ENCODE peak calls at places on chromosome 13, in eight cellular contexts. O is Caco-2; G is activated naive CD8-positive, alpha-beta T cell treated with anti-CD3 and anti-CD28 coated beads, Interleukin-2, amount 10 ng/mL, durations not matched to agents 7 days and 5 days; E is stimulated activated CD4-positive, alpha-beta T cell treated with anti-CD3 and anti-CD28 coated beads, Interleukin-4, amount 100 ng/mL, for 24 hours; U is activated CD4-positive, alpha-beta T cell treated with anti-CD3 and anti-CD28 coated beads, Interleukin-2, amount 50 U/mL, for 24 hours; Y is ELR; R is stromal cell of bone marrow; Z is T-helper 2 cell. B is an unnamed sample.

GRCh38 chr13:48400820-48401219 is 12.1 kb downstream of the LPAR6 start:
- DNase-seq in O (peak; percentile 1), Y (peak; percentile 81), G (no peak), R (peak; percentile 76), E (no peak), Z (peak; percentile 59), U (no peak), B (peak; percentile 70)

GRCh38 chr13:49927755-49928154 is 8.4 kb downstream of the SPRYD7 start:
- DNase-seq in E (no peak), U (no peak), G (no peak), R (peak; percentile 51), Y (peak; percentile 37), O (no peak), Z (no peak), B (no peak)

GRCh38 chr13:96089749-96090239 is at the start of gene HS6ST3:
- DNase-seq in Y (peak; percentile 23), E (no peak), U (no peak), R (no peak), Z (peak; percentile 15), G (no peak), O (peak; percentile 43), B (peak; percentile 44)

GRCh38 chr13:79810671-79811070 is 329.7 kb downstream of the NDFIP2 start:
- DNase-seq in O (peak; percentile 45), G (no peak), E (no peak), Z (no peak), R (no peak), U (no peak), Y (peak; percentile 84), B (no peak)

GRCh38 chr13:48232420-48233096 is 448 bp upstream of the ITM2B start:
- DNase-seq in U (no peak), O (peak; percentile 82), Y (peak; percentile 16), R (no peak), G (no peak), E (no peak), Z (no peak), B (peak; percentile 50)

GRCh38 chr13:28991764-28992163 is 171.6 kb downstream of the MTUS2 start:
- DNase-seq in O (no peak), Y (no peak), Z (no peak), G (no peak), U (no peak), R (no peak), E (no peak), B (no peak)

GRCh38 chr13:106129273-106129672 is 406.2 kb downstream of the EFNB2 start:
- DNase-seq in E (no peak), Z (no peak), G (no peak), U (no peak), O (peak; percentile 57), R (no peak), Y (no peak), B (no peak)

GRCh38 chr13:48585456-48585840 is 52.6 kb upstream of the RCBTB2 start:
- DNase-seq in G (no peak), E (no peak), O (no peak), Z (no peak), U (no peak), Y (peak; percentile 44), R (peak; percentile 42), B (peak; percentile 78)

GRCh38 chr13:50149932-50150331 is 134.7 kb downstream of the KCNRG start:
- DNase-seq in E (no peak), Z (no peak), Y (no peak), O (no peak), R (no peak), G (no peak), U (no peak), B (no peak)

GRCh38 chr13:61728468-61728867 is 312.8 kb upstream of the PCDH20 start:
- DNase-seq in O (no peak), E (no peak), U (no peak), R (peak; percentile 4), Y (peak; percentile 0), G (no peak), Z (no peak), B (no peak)

GRCh38 chr13:20159646-20160345 is 1.1 kb downstream of the GJA3 start:
- DNase-seq in Y (peak; percentile 33), R (no peak), Z (peak; percentile 77), O (no peak), E (no peak), U (no peak), G (no peak), B (peak; percentile 60)

GRCh38 chr13:73993661-73994060 is 140.5 kb downstream of the KLF12 start:
- DNase-seq in Y (no peak), Z (no peak), G (no peak), E (no peak), R (no peak), U (no peak), O (no peak), B (no peak)

GRCh38 chr13:42814868-42815267 is 33.5 kb downstream of the FAM216B start:
- DNase-seq in Y (peak; percentile 85), G (no peak), R (peak; percentile 88), O (no peak), Z (no peak), U (no peak), E (no peak), B (no peak)

GRCh38 chr13:114341003-114341777 is 26.9 kb downstream of the CHAMP1 start:
- DNase-seq in U (no peak), Y (no peak), E (no peak), G (no peak), R (no peak), O (no peak), Z (no peak), B (no peak)

GRCh38 chr13:99214232-99214631 is 13.6 kb downstream of the UBAC2 start:
- DNase-seq in Z (peak; percentile 58), O (no peak), G (peak; percentile 25), Y (no peak), U (peak; percentile 60), E (peak; percentile 74), R (no peak), B (no peak)

GRCh38 chr13:48950507-48950886 is 25.2 kb upstream of the FNDC3A start:
- DNase-seq in Z (no peak), O (no peak), R (no peak), Y (peak; percentile 48), E (no peak), U (no peak), G (no peak), B (no peak)

GRCh38 chr13:95671597-95671996 is 5.3 kb upstream of the DNAJC3 start:
- DNase-seq in G (no peak), O (no peak), Y (no peak), R (no peak), E (no peak), Z (no peak), U (no peak), B (no peak)

GRCh38 chr13:94093652-94094310 is 385.7 kb downstream of the DCT start:
- DNase-seq in U (no peak), Y (no peak), E (no peak), Z (no peak), O (no peak), G (no peak), R (no peak), B (no peak)

GRCh38 chr13:57988276-57988675 is 356.7 kb downstream of the PCDH17 start:
- DNase-seq in Y (no peak), G (no peak), E (no peak), U (no peak), R (no peak), O (no peak), Z (no peak), B (no peak)

GRCh38 chr13:103055166-103055565 is 11.1 kb downstream of the SLC10A2 start:
- DNase-seq in U (no peak), R (no peak), O (no peak), Y (no peak), G (no peak), Z (no peak), E (no peak), B (no peak)

GRCh38 chr13:23980160-23980551 is 82.9 kb upstream of the C1QTNF9B start:
- DNase-seq in R (peak; percentile 79), G (peak; percentile 93), Z (peak; percentile 84), O (peak; percentile 93), E (peak; percentile 85), U (peak; percentile 78), Y (peak; percentile 87), B (peak; percentile 71)

GRCh38 chr13:44921931-44922758 is 67.1 kb downstream of the NUFIP1 start:
- DNase-seq in R (peak; percentile 98), E (no peak), O (peak; percentile 13), U (no peak), Y (peak; percentile 90), G (no peak), Z (no peak), B (no peak)

GRCh38 chr13:113952151-113952982 is 21.5 kb downstream of the C13orf46 start:
- DNase-seq in Z (no peak), E (no peak), Y (no peak), U (no peak), O (no peak), G (no peak), R (no peak), B (no peak)

GRCh38 chr13:39281539-39282150 is 243.4 kb downstream of the NHLRC3 start:
- DNase-seq in G (no peak), E (no peak), O (no peak), U (no peak), Y (no peak), Z (no peak), R (peak; percentile 3), B (no peak)

GRCh38 chr13:87674143-87674772 is 3.1 kb downstream of the SLITRK5 start:
- DNase-seq in Y (no peak), O (no peak), U (no peak), Z (no peak), E (no peak), R (no peak), G (no peak), B (peak; percentile 25)

GRCh38 chr13:113637262-113638160 is 20.5 kb downstream of the ATP4B start:
- DNase-seq in Y (no peak), U (no peak), E (no peak), G (peak; percentile 7), O (no peak), Z (no peak), R (no peak), B (no peak)

GRCh38 chr13:100069278-100069677 is 19.6 kb upstream of the PCCA start:
- DNase-seq in R (peak; percentile 25), G (no peak), U (no peak), Z (no peak), Y (no peak), E (no peak), O (no peak), B (no peak)

GRCh38 chr13:22138947-22139346 is 468.1 kb downstream of the FGF9 start:
- DNase-seq in Z (no peak), R (no peak), O (no peak), U (no peak), Y (no peak), G (no peak), E (no peak), B (no peak)

GRCh38 chr13:68987585-68987984 is 1120.0 kb upstream of the ATXN8OS start:
- DNase-seq in U (no peak), G (no peak), R (no peak), O (no peak), E (no peak), Z (no peak), Y (no peak), B (no peak)

GRCh38 chr13:51666316-51666715 is 82.1 kb downstream of the WDFY2 start:
- DNase-seq in O (no peak), E (no peak), G (no peak), R (no peak), U (no peak), Y (no peak), Z (no peak), B (no peak)

GRCh38 chr13:57846600-57847173 is 215.1 kb downstream of the PCDH17 start:
- DNase-seq in G (no peak), U (no peak), Y (no peak), O (no peak), R (no peak), Z (no peak), E (no peak), B (peak; percentile 28)

GRCh38 chr13:21008026-21008425 is 53.4 kb downstream of the LATS2 start:
- DNase-seq in O (no peak), Z (no peak), Y (no peak), E (no peak), R (no peak), G (no peak), U (no peak), B (no peak)

GRCh38 chr13:109113427-109113826 is 484.0 kb downstream of the MYO16 start:
- DNase-seq in Z (peak; percentile 68), R (no peak), E (no peak), O (no peak), G (no peak), U (no peak), Y (peak; percentile 53), B (no peak)

GRCh38 chr13:30043631-30043925 is 193.2 kb upstream of the UBL3 start:
- DNase-seq in R (no peak), Z (no peak), E (no peak), U (no peak), O (no peak), Y (no peak), G (no peak), B (no peak)

B was measured in KBM-7.